ENCODE peak calls at places on chromosomes 2 and 18, in five cellular contexts. C is IMR-90, V is K562, F is SK-N-SH, E is GM12878. H is an unnamed sample.
A peak's percentile ranks its signal among the peaks of the same experiment; 100 is the strongest.

GRCh38 chr2:239308696-239309397 is 92.0 kb downstream of the HDAC4 start:
- DNase-seq in V (no peak), F (peak; percentile 83), E (no peak), C (peak; percentile 80), H (no peak)

GRCh38 chr2:94871226-94872087 is at the start of gene TEKT4:
- DNase-seq in C (no peak), E (no peak), V (no peak), F (peak; percentile 10), H (no peak)

GRCh38 chr18:39675358-39675757 is 2109.8 kb upstream of the CELF4 start:
- DNase-seq in F (no peak), V (no peak), C (peak; percentile 59), E (no peak), H (no peak)

GRCh38 chr2:216302981-216303676 is 69.2 kb downstream of the MARCHF4 start:
- DNase-seq in V (no peak), F (no peak), E (no peak), C (peak; percentile 82), H (no peak)

GRCh38 chr2:3641841-3642421 is 16.1 kb upstream of the ALLC start:
- DNase-seq in C (no peak), F (no peak), V (no peak), E (no peak), H (no peak)

GRCh38 chr2:162072976-162073775 is 839 bp downstream of the DPP4 start:
- DNase-seq in V (no peak), E (no peak), F (peak; percentile 10), C (peak; percentile 22), H (no peak)

GRCh38 chr2:71477231-71477681 is 23.9 kb downstream of the DYSF start:
- DNase-seq in E (no peak), C (no peak), F (no peak), V (no peak), H (no peak)

GRCh38 chr2:37802106-37802791 is 122.8 kb upstream of the RMDN2 start:
- DNase-seq in F (no peak), V (no peak), C (peak; percentile 45), E (no peak), H (peak; percentile 39)

GRCh38 chr2:171895781-171896180 is 1.7 kb upstream of the SLC25A12 start:
- DNase-seq in F (no peak), V (no peak), E (no peak), C (no peak), H (no peak)

GRCh38 chr2:131641414-131642206 is 113.9 kb downstream of the CCDC74A start:
- DNase-seq in F (no peak), V (peak; percentile 78), C (peak; percentile 53), E (no peak), H (no peak)

GRCh38 chr2:240557808-240558207 is at the start of gene ANKMY1:
- DNase-seq in V (no peak), C (peak; percentile 67), F (peak; percentile 97), E (no peak), H (no peak)

GRCh38 chr2:31319391-31320175 is 85.6 kb downstream of the EHD3 start:
- DNase-seq in C (peak; percentile 85), V (no peak), F (no peak), E (peak; percentile 32), H (no peak)

GRCh38 chr2:175688241-175688640 is 313.8 kb downstream of the LNPK start:
- DNase-seq in F (no peak), V (no peak), C (no peak), E (no peak), H (no peak)

GRCh38 chr2:175687465-175687864 is 314.6 kb downstream of the LNPK start:
- DNase-seq in E (no peak), F (peak; percentile 40), V (no peak), C (no peak), H (no peak)

GRCh38 chr2:175684466-175684865 is 317.6 kb downstream of the LNPK start:
- DNase-seq in C (no peak), E (no peak), F (no peak), V (no peak), H (no peak)

GRCh38 chr2:175686002-175686401 is 316.1 kb downstream of the LNPK start:
- DNase-seq in V (no peak), C (no peak), E (no peak), F (no peak), H (no peak)

GRCh38 chr2:175690113-175690716 is 311.9 kb downstream of the LNPK start:
- DNase-seq in F (peak; percentile 24), C (peak; percentile 78), V (peak; percentile 78), E (peak; percentile 4), H (peak; percentile 67)
- TF ChIP-seq RCOR1 in F (no peak), C (no peak), V (no peak), E (no peak), H (no peak)

DNA sequence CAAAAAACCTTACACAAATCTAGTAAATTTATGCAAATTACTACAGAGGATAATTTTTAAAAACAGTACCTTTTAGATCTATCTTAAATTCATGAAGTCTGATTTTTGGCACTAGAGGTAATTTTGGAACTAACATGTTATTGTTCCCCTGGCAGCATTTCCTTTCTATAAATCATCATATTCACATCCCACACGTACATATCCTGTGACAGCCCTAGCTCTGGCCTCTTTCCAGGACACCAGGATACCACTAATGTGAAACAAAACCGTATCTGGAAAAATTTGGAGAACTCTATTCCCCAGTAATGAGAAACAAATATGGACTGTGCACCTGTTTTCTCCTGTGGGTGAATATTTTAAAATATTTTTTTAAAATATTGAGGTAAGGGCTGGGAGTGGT is 14.0 kb upstream of the BIRC6 start:
- DNase-seq in E (no peak), C (no peak), V (no peak), F (peak; percentile 58), H (no peak)
- TF ChIP-seq RCOR1 in E (no peak), C (no peak), V (no peak), F (no peak), H (no peak)

DNA sequence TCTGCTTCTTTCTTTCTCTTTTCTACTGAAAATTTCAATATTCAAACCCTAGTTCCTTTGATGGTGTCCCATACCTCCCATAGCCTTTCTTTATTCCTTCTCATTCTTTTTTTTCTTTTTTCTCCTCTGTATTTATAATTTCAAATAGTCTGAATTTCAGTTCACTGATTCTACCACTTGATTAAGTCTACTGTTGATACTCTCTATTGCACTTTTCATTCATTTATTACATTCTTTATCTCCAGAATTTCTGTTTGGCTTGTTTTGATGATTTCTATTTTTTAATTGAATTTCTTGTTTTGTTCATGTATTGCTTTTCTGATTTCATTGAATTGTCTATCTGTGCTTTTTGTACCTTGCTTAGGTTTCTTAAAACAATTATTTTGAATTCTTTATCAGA is 111.9 kb upstream of the VRK2 start:
- DNase-seq in V (no peak), E (no peak), F (no peak), C (no peak), H (no peak)
- TF ChIP-seq RCOR1 in V (no peak), E (no peak), F (no peak), C (no peak), H (no peak)

DNA sequence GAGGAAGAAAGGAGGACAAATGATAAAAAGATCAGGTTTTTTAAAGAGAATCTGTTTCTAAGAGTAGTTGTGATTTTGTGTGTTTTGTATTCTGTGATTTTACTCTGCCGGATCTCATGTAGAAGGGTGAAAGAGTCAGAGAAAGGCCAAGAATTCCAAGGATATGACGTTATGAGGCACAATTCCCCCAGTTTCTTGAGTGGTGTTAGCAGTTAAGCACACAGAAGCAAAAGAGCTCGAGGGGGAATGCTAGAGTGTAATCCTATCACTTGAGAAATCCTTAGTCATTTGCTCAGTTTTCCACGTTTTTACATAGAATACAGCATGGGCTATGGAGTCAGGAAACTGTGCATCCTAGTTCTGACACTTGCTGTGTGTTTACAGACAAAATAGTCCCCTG is 34.8 kb downstream of the METTL4 start:
- DNase-seq in C (peak; percentile 72), V (no peak), E (no peak), F (no peak), H (no peak)
- TF ChIP-seq RCOR1 in C (no peak), V (no peak), E (no peak), F (no peak), H (no peak)

GRCh38 chr2:163733301-163733938 is 2.4 kb downstream of the FIGN start:
- DNase-seq in C (peak; percentile 6), F (peak; percentile 21), E (no peak), V (no peak), H (no peak)

GRCh38 chr2:163732718-163733117 is 3.1 kb downstream of the FIGN start:
- DNase-seq in F (no peak), C (no peak), E (no peak), V (no peak), H (no peak)

GRCh38 chr2:163731735-163732134 is 4.1 kb downstream of the FIGN start:
- DNase-seq in V (no peak), F (no peak), C (no peak), E (no peak), H (no peak)

GRCh38 chr2:163729874-163730273 is 5.9 kb downstream of the FIGN start:
- DNase-seq in E (no peak), V (no peak), F (no peak), C (no peak), H (no peak)

GRCh38 chr2:163730556-163730955 is 5.3 kb downstream of the FIGN start:
- DNase-seq in E (no peak), C (no peak), V (no peak), F (no peak), H (no peak)
- TF ChIP-seq RCOR1 in E (no peak), C (no peak), V (no peak), F (no peak), H (no peak)

GRCh38 chr18:59655661-59656060 is 41.6 kb downstream of the CCBE1 start:
- DNase-seq in V (no peak), F (no peak), E (no peak), C (no peak), H (no peak)
- TF ChIP-seq RCOR1 in V (no peak), F (no peak), E (no peak), C (no peak), H (no peak)

GRCh38 chr2:160337728-160338127 is 137.7 kb upstream of the ITGB6 start:
- DNase-seq in E (no peak), V (no peak), F (no peak), C (no peak), H (no peak)

GRCh38 chr2:160333324-160334027 is 133.4 kb upstream of the ITGB6 start:
- DNase-seq in C (no peak), E (no peak), F (no peak), V (no peak), H (no peak)

GRCh38 chr2:160334028-160334729 is 134.1 kb upstream of the ITGB6 start:
- DNase-seq in V (no peak), E (no peak), F (no peak), C (peak; percentile 71), H (no peak)

GRCh38 chr2:160338891-160339290 is 138.8 kb upstream of the ITGB6 start:
- DNase-seq in V (no peak), C (peak; percentile 53), E (no peak), F (no peak), H (no peak)

DNA sequence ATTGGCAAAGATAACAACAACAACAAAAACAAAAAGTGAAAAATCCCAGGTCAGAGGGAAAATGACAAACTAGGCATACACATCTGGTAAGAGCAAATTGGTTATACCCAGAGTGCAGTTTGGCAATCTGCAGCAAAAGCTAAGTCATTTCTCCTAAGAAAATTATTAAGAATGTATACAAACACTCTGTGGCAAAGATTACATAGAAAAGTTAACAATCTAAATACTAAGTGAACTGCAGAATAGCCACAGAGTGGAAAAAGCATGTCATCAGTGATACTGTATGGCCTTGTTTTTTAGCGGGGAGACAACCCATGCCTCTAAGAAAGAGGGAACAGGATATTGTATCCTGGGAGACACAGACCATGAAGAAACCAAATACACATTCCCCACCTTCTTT is 136.0 kb upstream of the ITGB6 start:
- DNase-seq in F (no peak), E (no peak), C (peak; percentile 77), V (no peak), H (no peak)
- TF ChIP-seq RCOR1 in F (no peak), E (no peak), C (no peak), V (no peak), H (no peak)

GRCh38 chr2:122412360-122412759 is 656.9 kb downstream of the TSN start:
- DNase-seq in F (no peak), E (no peak), V (no peak), C (no peak), H (no peak)
- TF ChIP-seq RCOR1 in F (no peak), E (no peak), V (no peak), C (no peak), H (no peak)